ENCODE peak calls at places on chromosome 7, in eight cellular contexts. One of them, this sample, is unnamed.

GRCh38 chr7:3243256-3243655 is 57.8 kb upstream of the SDK1 start:
- DNase-seq in fibroblast of lung: peak
- DNase-seq in sigmoid colon: no peak
- DNase-seq in epithelial cell of esophagus: no peak
- DNase-seq in retina: no peak
- DNase-seq in amygdala: no peak
- DNase-seq in hypothalamus: no peak
- DNase-seq in PC-3: no peak
- DNase-seq in this sample: no peak

GRCh38 chr7:158407581-158408331 is 179.9 kb downstream of the PTPRN2 start:
- DNase-seq in fibroblast of lung: peak
- DNase-seq in sigmoid colon: no peak
- DNase-seq in epithelial cell of esophagus: peak
- DNase-seq in retina: peak
- DNase-seq in amygdala: no peak
- DNase-seq in hypothalamus: no peak
- DNase-seq in PC-3: peak
- DNase-seq in this sample: peak

GRCh38 chr7:4738711-4739527 is 36.5 kb upstream of the AP5Z1 start:
- DNase-seq in fibroblast of lung: peak
- DNase-seq in sigmoid colon: peak
- DNase-seq in epithelial cell of esophagus: peak
- DNase-seq in retina: peak
- DNase-seq in amygdala: no peak
- DNase-seq in hypothalamus: peak
- DNase-seq in PC-3: no peak
- DNase-seq in this sample: peak

GRCh38 chr7:116582806-116583444 is 58.1 kb downstream of the CAV1 start:
- DNase-seq in fibroblast of lung: peak
- DNase-seq in sigmoid colon: no peak
- DNase-seq in epithelial cell of esophagus: no peak
- DNase-seq in retina: no peak
- DNase-seq in amygdala: no peak
- DNase-seq in hypothalamus: no peak
- DNase-seq in PC-3: no peak
- DNase-seq in this sample: no peak

GRCh38 chr7:133061357-133061756 is 20.5 kb downstream of the CHCHD3 start:
- DNase-seq in fibroblast of lung: peak
- DNase-seq in sigmoid colon: no peak
- DNase-seq in epithelial cell of esophagus: no peak
- DNase-seq in retina: no peak
- DNase-seq in amygdala: no peak
- DNase-seq in hypothalamus: no peak
- DNase-seq in PC-3: no peak
- DNase-seq in this sample: no peak

GRCh38 chr7:95865716-95866371 is 93.5 kb downstream of the DYNC1I1 start:
- DNase-seq in fibroblast of lung: peak
- DNase-seq in sigmoid colon: no peak
- DNase-seq in epithelial cell of esophagus: peak
- DNase-seq in retina: no peak
- DNase-seq in amygdala: no peak
- DNase-seq in hypothalamus: no peak
- DNase-seq in PC-3: peak
- DNase-seq in this sample: no peak

GRCh38 chr7:51369746-51370145 is 53.1 kb upstream of the COBL start:
- DNase-seq in fibroblast of lung: peak
- DNase-seq in sigmoid colon: no peak
- DNase-seq in epithelial cell of esophagus: peak
- DNase-seq in retina: no peak
- DNase-seq in amygdala: no peak
- DNase-seq in hypothalamus: no peak
- DNase-seq in PC-3: peak
- DNase-seq in this sample: no peak

GRCh38 chr7:145147865-145148264 is 312.0 kb upstream of the TPK1 start:
- DNase-seq in fibroblast of lung: no peak
- DNase-seq in sigmoid colon: no peak
- DNase-seq in epithelial cell of esophagus: no peak
- DNase-seq in retina: no peak
- DNase-seq in amygdala: no peak
- DNase-seq in hypothalamus: no peak
- DNase-seq in PC-3: no peak
- DNase-seq in this sample: no peak

GRCh38 chr7:4739528-4739992 is 35.9 kb upstream of the AP5Z1 start:
- DNase-seq in fibroblast of lung: peak
- DNase-seq in sigmoid colon: no peak
- DNase-seq in epithelial cell of esophagus: peak
- DNase-seq in retina: peak
- DNase-seq in amygdala: no peak
- DNase-seq in hypothalamus: peak
- DNase-seq in PC-3: no peak
- DNase-seq in this sample: no peak

GRCh38 chr7:138243430-138243829 is 167.2 kb downstream of the AKR1D1 start:
- DNase-seq in fibroblast of lung: no peak
- DNase-seq in sigmoid colon: no peak
- DNase-seq in epithelial cell of esophagus: peak
- DNase-seq in retina: peak
- DNase-seq in amygdala: no peak
- DNase-seq in hypothalamus: no peak
- DNase-seq in PC-3: peak
- DNase-seq in this sample: no peak

GRCh38 chr7:150378115-150378852 is 846 bp upstream of the ZNF775 start:
- DNase-seq in fibroblast of lung: peak
- DNase-seq in sigmoid colon: peak
- DNase-seq in epithelial cell of esophagus: peak
- DNase-seq in retina: peak
- DNase-seq in amygdala: no peak
- DNase-seq in hypothalamus: peak
- DNase-seq in PC-3: peak
- DNase-seq in this sample: no peak

GRCh38 chr7:15853832-15854470 is 167.5 kb upstream of the MEOX2 start:
- DNase-seq in fibroblast of lung: peak
- DNase-seq in sigmoid colon: no peak
- DNase-seq in epithelial cell of esophagus: peak
- DNase-seq in retina: no peak
- DNase-seq in amygdala: no peak
- DNase-seq in hypothalamus: no peak
- DNase-seq in PC-3: no peak
- DNase-seq in this sample: no peak